ENCODE peak calls at places on chromosomes 11 and 22, in nine cellular contexts. One of them, this sample, is unnamed.

GRCh38 chr22:44171486-44172076 is 9.1 kb upstream of the PARVG start:
- DNase-seq in midbrain: no peak
- DNase-seq in thoracic aorta: no peak
- DNase-seq in stimulated activated CD4-positive, alpha-beta T cell treated with anti-CD3 and anti-CD28 coated beads, Interleukin-15, amount 100 ng/mL, for 1 hour: no peak
- DNase-seq in B cell: no peak
- DNase-seq in transverse colon: no peak
- DNase-seq in neuronal stem cell: no peak
- DNase-seq in RPMI7951: no peak
- DNase-seq in HFFc6: no peak
- DNase-seq in this sample: no peak

GRCh38 chr11:34792814-34793241 is 123.4 kb downstream of the APIP start:
- DNase-seq in midbrain: peak; percentile 33
- DNase-seq in thoracic aorta: no peak
- DNase-seq in stimulated activated CD4-positive, alpha-beta T cell treated with anti-CD3 and anti-CD28 coated beads, Interleukin-15, amount 100 ng/mL, for 1 hour: no peak
- DNase-seq in B cell: no peak
- DNase-seq in transverse colon: no peak
- DNase-seq in neuronal stem cell: no peak
- DNase-seq in RPMI7951: peak; percentile 9
- DNase-seq in HFFc6: no peak
- DNase-seq in this sample: no peak

GRCh38 chr11:92166335-92166734 is 58.3 kb upstream of the FAT3 start:
- DNase-seq in midbrain: no peak
- DNase-seq in thoracic aorta: no peak
- DNase-seq in stimulated activated CD4-positive, alpha-beta T cell treated with anti-CD3 and anti-CD28 coated beads, Interleukin-15, amount 100 ng/mL, for 1 hour: no peak
- DNase-seq in B cell: no peak
- DNase-seq in transverse colon: no peak
- DNase-seq in neuronal stem cell: no peak
- DNase-seq in RPMI7951: no peak
- DNase-seq in HFFc6: no peak
- DNase-seq in this sample: no peak

GRCh38 chr11:46170797-46171196 is 49.5 kb upstream of the PHF21A start:
- DNase-seq in midbrain: no peak
- DNase-seq in thoracic aorta: no peak
- DNase-seq in stimulated activated CD4-positive, alpha-beta T cell treated with anti-CD3 and anti-CD28 coated beads, Interleukin-15, amount 100 ng/mL, for 1 hour: no peak
- DNase-seq in B cell: no peak
- DNase-seq in transverse colon: no peak
- DNase-seq in neuronal stem cell: no peak
- DNase-seq in RPMI7951: no peak
- DNase-seq in HFFc6: no peak
- DNase-seq in this sample: no peak

GRCh38 chr22:47200273-47201051 is 438.0 kb downstream of the TBC1D22A start:
- DNase-seq in midbrain: no peak
- DNase-seq in thoracic aorta: no peak
- DNase-seq in stimulated activated CD4-positive, alpha-beta T cell treated with anti-CD3 and anti-CD28 coated beads, Interleukin-15, amount 100 ng/mL, for 1 hour: no peak
- DNase-seq in B cell: no peak
- DNase-seq in transverse colon: no peak
- DNase-seq in neuronal stem cell: no peak
- DNase-seq in RPMI7951: peak; percentile 8
- DNase-seq in HFFc6: no peak
- DNase-seq in this sample: no peak

GRCh38 chr11:70328556-70328955 is 58.1 kb downstream of the PPFIA1 start:
- DNase-seq in midbrain: no peak
- DNase-seq in thoracic aorta: no peak
- DNase-seq in stimulated activated CD4-positive, alpha-beta T cell treated with anti-CD3 and anti-CD28 coated beads, Interleukin-15, amount 100 ng/mL, for 1 hour: no peak
- DNase-seq in B cell: no peak
- DNase-seq in transverse colon: no peak
- DNase-seq in neuronal stem cell: no peak
- DNase-seq in RPMI7951: no peak
- DNase-seq in HFFc6: no peak
- DNase-seq in this sample: no peak

GRCh38 chr11:8809605-8810272 is 101.2 kb upstream of the AKIP1 start:
- DNase-seq in midbrain: peak; percentile 21
- DNase-seq in thoracic aorta: no peak
- DNase-seq in stimulated activated CD4-positive, alpha-beta T cell treated with anti-CD3 and anti-CD28 coated beads, Interleukin-15, amount 100 ng/mL, for 1 hour: no peak
- DNase-seq in B cell: no peak
- DNase-seq in transverse colon: no peak
- DNase-seq in neuronal stem cell: no peak
- DNase-seq in RPMI7951: no peak
- DNase-seq in HFFc6: no peak
- DNase-seq in this sample: no peak

GRCh38 chr11:119384332-119384731 is 2.8 kb upstream of the USP2 start:
- DNase-seq in midbrain: no peak
- DNase-seq in thoracic aorta: no peak
- DNase-seq in stimulated activated CD4-positive, alpha-beta T cell treated with anti-CD3 and anti-CD28 coated beads, Interleukin-15, amount 100 ng/mL, for 1 hour: no peak
- DNase-seq in B cell: no peak
- DNase-seq in transverse colon: no peak
- DNase-seq in neuronal stem cell: no peak
- DNase-seq in RPMI7951: no peak
- DNase-seq in HFFc6: no peak
- DNase-seq in this sample: no peak

GRCh38 chr22:37196539-37197450 is 8.7 kb upstream of the C1QTNF6 start:
- DNase-seq in midbrain: peak; percentile 39
- DNase-seq in thoracic aorta: no peak
- DNase-seq in stimulated activated CD4-positive, alpha-beta T cell treated with anti-CD3 and anti-CD28 coated beads, Interleukin-15, amount 100 ng/mL, for 1 hour: no peak
- DNase-seq in B cell: no peak
- DNase-seq in transverse colon: peak; percentile 91
- DNase-seq in neuronal stem cell: no peak
- DNase-seq in RPMI7951: peak; percentile 92
- DNase-seq in HFFc6: peak; percentile 88
- DNase-seq in this sample: peak; percentile 82

GRCh38 chr22:27089303-27089702 is 431.9 kb downstream of the MIAT start:
- DNase-seq in midbrain: no peak
- DNase-seq in thoracic aorta: no peak
- DNase-seq in stimulated activated CD4-positive, alpha-beta T cell treated with anti-CD3 and anti-CD28 coated beads, Interleukin-15, amount 100 ng/mL, for 1 hour: no peak
- DNase-seq in B cell: no peak
- DNase-seq in transverse colon: no peak
- DNase-seq in neuronal stem cell: no peak
- DNase-seq in RPMI7951: no peak
- DNase-seq in HFFc6: no peak
- DNase-seq in this sample: no peak

GRCh38 chr11:65003282-65003681 is 6.5 kb upstream of the BATF2 start:
- DNase-seq in midbrain: no peak
- DNase-seq in thoracic aorta: no peak
- DNase-seq in stimulated activated CD4-positive, alpha-beta T cell treated with anti-CD3 and anti-CD28 coated beads, Interleukin-15, amount 100 ng/mL, for 1 hour: no peak
- DNase-seq in B cell: no peak
- DNase-seq in transverse colon: no peak
- DNase-seq in neuronal stem cell: no peak
- DNase-seq in RPMI7951: peak; percentile 30
- DNase-seq in HFFc6: peak; percentile 39
- DNase-seq in this sample: no peak

GRCh38 chr11:32888805-32889204 is 3.8 kb upstream of the QSER1 start:
- DNase-seq in midbrain: no peak
- DNase-seq in thoracic aorta: no peak
- DNase-seq in stimulated activated CD4-positive, alpha-beta T cell treated with anti-CD3 and anti-CD28 coated beads, Interleukin-15, amount 100 ng/mL, for 1 hour: no peak
- DNase-seq in B cell: no peak
- DNase-seq in transverse colon: no peak
- DNase-seq in neuronal stem cell: no peak
- DNase-seq in RPMI7951: peak; percentile 6
- DNase-seq in HFFc6: peak; percentile 78
- DNase-seq in this sample: peak; percentile 63

GRCh38 chr11:40292636-40293585 is 1166.5 kb downstream of the LRRC4C start:
- DNase-seq in midbrain: peak; percentile 52
- DNase-seq in thoracic aorta: no peak
- DNase-seq in stimulated activated CD4-positive, alpha-beta T cell treated with anti-CD3 and anti-CD28 coated beads, Interleukin-15, amount 100 ng/mL, for 1 hour: no peak
- DNase-seq in B cell: no peak
- DNase-seq in transverse colon: no peak
- DNase-seq in neuronal stem cell: no peak
- DNase-seq in RPMI7951: no peak
- DNase-seq in HFFc6: no peak
- DNase-seq in this sample: no peak

GRCh38 chr11:115477410-115477809 is 26.8 kb downstream of the CADM1 start:
- DNase-seq in midbrain: no peak
- DNase-seq in thoracic aorta: no peak
- DNase-seq in stimulated activated CD4-positive, alpha-beta T cell treated with anti-CD3 and anti-CD28 coated beads, Interleukin-15, amount 100 ng/mL, for 1 hour: no peak
- DNase-seq in B cell: no peak
- DNase-seq in transverse colon: no peak
- DNase-seq in neuronal stem cell: no peak
- DNase-seq in RPMI7951: no peak
- DNase-seq in HFFc6: no peak
- DNase-seq in this sample: no peak

GRCh38 chr11:87417951-87418350 is 380.2 kb downstream of the TMEM135 start:
- DNase-seq in midbrain: no peak
- DNase-seq in thoracic aorta: no peak
- DNase-seq in stimulated activated CD4-positive, alpha-beta T cell treated with anti-CD3 and anti-CD28 coated beads, Interleukin-15, amount 100 ng/mL, for 1 hour: no peak
- DNase-seq in B cell: no peak
- DNase-seq in transverse colon: no peak
- DNase-seq in neuronal stem cell: no peak
- DNase-seq in RPMI7951: no peak
- DNase-seq in HFFc6: no peak
- DNase-seq in this sample: no peak

GRCh38 chr11:65488273-65489058 is 10.4 kb upstream of the MALAT1 start:
- DNase-seq in midbrain: no peak
- DNase-seq in thoracic aorta: no peak
- DNase-seq in stimulated activated CD4-positive, alpha-beta T cell treated with anti-CD3 and anti-CD28 coated beads, Interleukin-15, amount 100 ng/mL, for 1 hour: no peak
- DNase-seq in B cell: no peak
- DNase-seq in transverse colon: peak; percentile 74
- DNase-seq in neuronal stem cell: no peak
- DNase-seq in RPMI7951: peak; percentile 57
- DNase-seq in HFFc6: peak; percentile 71
- DNase-seq in this sample: peak; percentile 33

GRCh38 chr11:17954395-17955252 is 58.2 kb downstream of the SERGEF start:
- DNase-seq in midbrain: no peak
- DNase-seq in thoracic aorta: no peak
- DNase-seq in stimulated activated CD4-positive, alpha-beta T cell treated with anti-CD3 and anti-CD28 coated beads, Interleukin-15, amount 100 ng/mL, for 1 hour: no peak
- DNase-seq in B cell: no peak
- DNase-seq in transverse colon: no peak
- DNase-seq in neuronal stem cell: no peak
- DNase-seq in RPMI7951: no peak
- DNase-seq in HFFc6: no peak
- DNase-seq in this sample: no peak

GRCh38 chr11:109425554-109425953 is 3.6 kb downstream of the C11orf87 start:
- DNase-seq in midbrain: no peak
- DNase-seq in thoracic aorta: no peak
- DNase-seq in stimulated activated CD4-positive, alpha-beta T cell treated with anti-CD3 and anti-CD28 coated beads, Interleukin-15, amount 100 ng/mL, for 1 hour: no peak
- DNase-seq in B cell: no peak
- DNase-seq in transverse colon: no peak
- DNase-seq in neuronal stem cell: no peak
- DNase-seq in RPMI7951: no peak
- DNase-seq in HFFc6: no peak
- DNase-seq in this sample: no peak

GRCh38 chr11:76670475-76671235 is at the start of gene LRRC32:
- DNase-seq in midbrain: no peak
- DNase-seq in thoracic aorta: no peak
- DNase-seq in stimulated activated CD4-positive, alpha-beta T cell treated with anti-CD3 and anti-CD28 coated beads, Interleukin-15, amount 100 ng/mL, for 1 hour: no peak
- DNase-seq in B cell: peak; percentile 62
- DNase-seq in transverse colon: peak; percentile 57
- DNase-seq in neuronal stem cell: peak; percentile 38
- DNase-seq in RPMI7951: no peak
- DNase-seq in HFFc6: no peak
- DNase-seq in this sample: no peak

GRCh38 chr11:117220568-117220967 is 11.3 kb downstream of the PCSK7 start:
- DNase-seq in midbrain: peak; percentile 48
- DNase-seq in thoracic aorta: peak; percentile 72
- DNase-seq in stimulated activated CD4-positive, alpha-beta T cell treated with anti-CD3 and anti-CD28 coated beads, Interleukin-15, amount 100 ng/mL, for 1 hour: no peak
- DNase-seq in B cell: no peak
- DNase-seq in transverse colon: no peak
- DNase-seq in neuronal stem cell: no peak
- DNase-seq in RPMI7951: no peak
- DNase-seq in HFFc6: no peak
- DNase-seq in this sample: no peak

GRCh38 chr11:128598755-128599154 is 11.4 kb upstream of the ETS1 start:
- DNase-seq in midbrain: no peak
- DNase-seq in thoracic aorta: no peak
- DNase-seq in stimulated activated CD4-positive, alpha-beta T cell treated with anti-CD3 and anti-CD28 coated beads, Interleukin-15, amount 100 ng/mL, for 1 hour: no peak
- DNase-seq in B cell: no peak
- DNase-seq in transverse colon: no peak
- DNase-seq in neuronal stem cell: no peak
- DNase-seq in RPMI7951: no peak
- DNase-seq in HFFc6: no peak
- DNase-seq in this sample: no peak